ENCODE peak calls at places on chromosomes 1 and 21, in eight cellular contexts. S, T, L, K, R, V, N and J are unnamed samples.

GRCh38 chr1:94237291-94238226 is at the start of gene ARHGAP29:
- DNase-seq in S (peak), T (peak), L (peak), K (peak), R (peak), V (peak), N (peak), J (peak)

GRCh38 chr1:17335821-17336718 is 28.1 kb downstream of the PADI4 start:
- DNase-seq in S (peak), T (peak), L (peak), K (peak), R (peak), V (peak), N (peak), J (peak)

GRCh38 chr1:61011514-61012263 is 70.7 kb upstream of the NFIA start:
- DNase-seq in S (no peak), T (no peak), L (no peak), K (no peak), R (no peak), V (no peak), N (no peak), J (no peak)

GRCh38 chr1:156126701-156127534 is 12.4 kb downstream of the LMNA start:
- DNase-seq in S (peak), T (peak), L (no peak), K (no peak), R (peak), V (peak), N (no peak), J (no peak)

GRCh38 chr1:188270497-188270896 is 1441.7 kb downstream of the PLA2G4A start:
- DNase-seq in S (no peak), T (peak), L (no peak), K (no peak), R (no peak), V (peak), N (no peak), J (no peak)

GRCh38 chr1:167659440-167659839 is 29.4 kb downstream of the RCSD1 start:
- DNase-seq in S (no peak), T (peak), L (no peak), K (no peak), R (no peak), V (no peak), N (no peak), J (no peak)

GRCh38 chr1:24966724-24967346 is 36.8 kb upstream of the RUNX3 start:
- DNase-seq in S (peak), T (peak), L (peak), K (no peak), R (no peak), V (peak), N (no peak), J (no peak)

GRCh38 chr1:229102741-229103480 is 168.0 kb upstream of the RAB4A start:
- DNase-seq in S (no peak), T (no peak), L (no peak), K (no peak), R (no peak), V (no peak), N (peak), J (no peak)

GRCh38 chr21:42012344-42012743 is 2.2 kb upstream of the ZBTB21 start:
- DNase-seq in S (no peak), T (no peak), L (no peak), K (no peak), R (no peak), V (no peak), N (no peak), J (no peak)

GRCh38 chr1:47975302-47975921 is 21.8 kb downstream of the TRABD2B start:
- DNase-seq in S (no peak), T (no peak), L (no peak), K (no peak), R (no peak), V (no peak), N (no peak), J (no peak)

GRCh38 chr1:47972864-47973437 is 24.2 kb downstream of the TRABD2B start:
- DNase-seq in S (no peak), T (no peak), L (no peak), K (no peak), R (no peak), V (no peak), N (no peak), J (peak)

GRCh38 chr1:47976728-47977127 is 20.5 kb downstream of the TRABD2B start:
- DNase-seq in S (no peak), T (no peak), L (no peak), K (no peak), R (no peak), V (no peak), N (no peak), J (no peak)

GRCh38 chr1:47978486-47978885 is 18.7 kb downstream of the TRABD2B start:
- DNase-seq in S (no peak), T (no peak), L (no peak), K (no peak), R (no peak), V (no peak), N (no peak), J (no peak)

DNA sequence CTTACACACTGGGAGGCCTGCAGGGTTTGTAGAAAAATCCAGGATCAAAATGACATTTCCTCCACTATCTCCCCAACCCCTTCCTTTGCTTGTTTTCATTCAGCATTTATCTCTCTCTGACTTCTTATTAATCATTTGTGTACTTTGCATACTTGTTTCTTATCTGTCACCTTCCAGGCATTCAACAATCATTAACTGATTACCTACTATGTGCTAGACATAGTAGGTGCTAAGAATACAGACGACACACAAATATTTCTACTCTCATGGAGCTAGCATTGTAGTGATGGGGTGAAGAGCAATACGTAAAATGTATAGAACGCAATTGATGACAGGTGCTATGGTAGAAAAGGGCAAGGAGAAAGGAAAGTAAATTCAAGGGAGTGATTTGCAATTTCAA is 20.9 kb downstream of the TRABD2B start:
- DNase-seq in S (no peak), T (no peak), L (no peak), K (no peak), R (no peak), V (no peak), N (no peak), J (no peak)
- TF ChIP-seq CTCF in S (no peak), T (no peak), L (no peak), K (no peak), R (no peak), V (no peak), N (no peak), J (no peak)

GRCh38 chr1:1283821-1284220 is 3.6 kb downstream of the SCNN1D start:
- DNase-seq in S (peak), T (no peak), L (no peak), K (no peak), R (peak), V (peak), N (peak), J (no peak)
- TF ChIP-seq CTCF in S (peak), T (no peak), L (no peak), K (no peak), R (no peak), V (no peak), N (no peak), J (no peak)

DNA sequence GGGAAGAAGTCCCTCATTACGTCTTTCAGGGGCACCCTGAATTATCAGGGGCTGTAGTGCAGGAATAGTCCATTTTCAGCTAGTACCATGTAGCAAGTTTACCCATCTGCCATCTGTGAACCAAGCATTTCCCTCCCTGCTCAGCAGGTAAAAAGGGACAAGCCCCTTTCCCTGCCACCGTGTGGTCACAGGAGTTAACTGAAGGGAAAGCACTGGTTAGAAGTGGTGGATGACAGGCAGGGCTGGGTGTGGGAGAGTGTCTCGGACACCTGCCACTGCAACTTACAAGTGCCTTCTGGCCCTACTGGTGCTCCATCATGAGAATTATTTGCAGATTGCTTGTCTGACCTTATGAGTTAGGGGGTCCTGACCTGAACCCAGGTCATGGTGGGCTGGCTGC is 32.0 kb upstream of the IGSF5 start:
- DNase-seq in S (no peak), T (no peak), L (no peak), K (no peak), R (no peak), V (no peak), N (peak), J (no peak)
- TF ChIP-seq CTCF in S (no peak), T (no peak), L (no peak), K (no peak), R (peak), V (no peak), N (peak), J (peak)

GRCh38 chr1:68051475-68051874 is 1.0 kb upstream of the DIRAS3 start:
- DNase-seq in S (no peak), T (peak), L (no peak), K (no peak), R (no peak), V (no peak), N (peak), J (peak)
- TF ChIP-seq CTCF in S (peak), T (peak), L (peak), K (peak), R (no peak), V (no peak), N (peak), J (no peak)

DNA sequence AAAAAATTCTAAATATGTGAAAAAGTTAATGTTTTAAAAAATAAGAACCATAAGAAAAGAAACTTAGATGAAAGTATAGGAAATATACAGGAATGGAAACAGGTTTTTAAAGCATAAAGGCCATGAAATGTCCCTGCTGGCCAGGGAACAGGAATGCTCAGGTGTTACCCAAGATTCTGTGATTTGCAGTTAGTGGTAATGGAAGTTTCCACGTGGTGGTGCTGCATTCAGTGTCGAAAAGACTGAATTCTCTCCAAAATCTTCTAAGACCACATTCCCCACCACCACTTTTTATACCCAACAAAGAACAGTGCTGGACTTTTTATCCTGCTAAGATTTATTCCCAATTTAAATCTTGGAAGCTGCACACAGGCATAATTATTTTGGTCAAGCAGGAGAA is 126.2 kb downstream of the PRRX1 start:
- DNase-seq in S (no peak), T (no peak), L (no peak), K (no peak), R (no peak), V (no peak), N (no peak), J (no peak)
- TF ChIP-seq CTCF in S (peak), T (no peak), L (no peak), K (no peak), R (no peak), V (no peak), N (peak), J (no peak)

GRCh38 chr1:221356693-221357092 is 385.2 kb downstream of the DUSP10 start:
- DNase-seq in S (no peak), T (no peak), L (no peak), K (no peak), R (no peak), V (peak), N (no peak), J (no peak)
- TF ChIP-seq CTCF in S (peak), T (peak), L (peak), K (no peak), R (peak), V (peak), N (peak), J (no peak)